ENCODE peak calls at places on chromosomes 11 and 22, in nine cellular contexts. One of them, this sample, is unnamed.

GRCh38 chr11:57983211-57983610 is 40.5 kb upstream of the OR9Q1 start:
- DNase-seq in GM12865: no peak
- DNase-seq in ELR: no peak
- DNase-seq in activated T-cell treated with anti-CD3 and anti-CD28 coated beads, Interleukin-2, amount 50 U/mL, for 24 hours: no peak
- DNase-seq in germinal center: no peak
- DNase-seq in mesothelial cell of epicardium: no peak
- DNase-seq in NCI-H146: no peak
- DNase-seq in CD4-positive, CD25-positive, alpha-beta regulatory T cell: no peak
- DNase-seq in suprapubic skin: no peak
- DNase-seq in this sample: no peak

GRCh38 chr11:14109742-14110141 is 147.2 kb downstream of the SPON1 start:
- DNase-seq in ELR: no peak
- DNase-seq in CD4-positive, CD25-positive, alpha-beta regulatory T cell: no peak
- DNase-seq in mesothelial cell of epicardium: no peak
- DNase-seq in activated T-cell treated with anti-CD3 and anti-CD28 coated beads, Interleukin-2, amount 50 U/mL, for 24 hours: no peak
- DNase-seq in NCI-H146: no peak
- DNase-seq in germinal center: no peak
- DNase-seq in GM12865: no peak
- DNase-seq in suprapubic skin: no peak
- DNase-seq in this sample: no peak

GRCh38 chr22:40258463-40259046 is 80.8 kb downstream of the TNRC6B start:
- DNase-seq in germinal center: no peak
- DNase-seq in GM12865: no peak
- DNase-seq in CD4-positive, CD25-positive, alpha-beta regulatory T cell: no peak
- DNase-seq in suprapubic skin: no peak
- DNase-seq in activated T-cell treated with anti-CD3 and anti-CD28 coated beads, Interleukin-2, amount 50 U/mL, for 24 hours: no peak
- DNase-seq in mesothelial cell of epicardium: no peak
- DNase-seq in NCI-H146: no peak
- DNase-seq in ELR: peak
- DNase-seq in this sample: no peak

GRCh38 chr11:114166897-114167323 is 107.4 kb downstream of the ZBTB16 start:
- DNase-seq in NCI-H146: peak
- DNase-seq in CD4-positive, CD25-positive, alpha-beta regulatory T cell: no peak
- DNase-seq in activated T-cell treated with anti-CD3 and anti-CD28 coated beads, Interleukin-2, amount 50 U/mL, for 24 hours: no peak
- DNase-seq in suprapubic skin: no peak
- DNase-seq in GM12865: no peak
- DNase-seq in mesothelial cell of epicardium: no peak
- DNase-seq in germinal center: no peak
- DNase-seq in ELR: peak
- DNase-seq in this sample: no peak

GRCh38 chr11:73414977-73415492 is 38.8 kb downstream of the RELT start:
- DNase-seq in suprapubic skin: no peak
- DNase-seq in germinal center: no peak
- DNase-seq in GM12865: peak
- DNase-seq in activated T-cell treated with anti-CD3 and anti-CD28 coated beads, Interleukin-2, amount 50 U/mL, for 24 hours: no peak
- DNase-seq in mesothelial cell of epicardium: no peak
- DNase-seq in ELR: no peak
- DNase-seq in CD4-positive, CD25-positive, alpha-beta regulatory T cell: no peak
- DNase-seq in NCI-H146: no peak
- DNase-seq in this sample: no peak

GRCh38 chr11:85180528-85180927 is 446.6 kb downstream of the DLG2 start:
- DNase-seq in mesothelial cell of epicardium: no peak
- DNase-seq in activated T-cell treated with anti-CD3 and anti-CD28 coated beads, Interleukin-2, amount 50 U/mL, for 24 hours: no peak
- DNase-seq in ELR: no peak
- DNase-seq in suprapubic skin: no peak
- DNase-seq in GM12865: no peak
- DNase-seq in NCI-H146: no peak
- DNase-seq in CD4-positive, CD25-positive, alpha-beta regulatory T cell: no peak
- DNase-seq in germinal center: no peak
- DNase-seq in this sample: no peak

GRCh38 chr22:46148885-46149492 is 1.3 kb upstream of the PPARA start:
- DNase-seq in activated T-cell treated with anti-CD3 and anti-CD28 coated beads, Interleukin-2, amount 50 U/mL, for 24 hours: no peak
- DNase-seq in germinal center: peak
- DNase-seq in mesothelial cell of epicardium: no peak
- DNase-seq in GM12865: no peak
- DNase-seq in ELR: no peak
- DNase-seq in CD4-positive, CD25-positive, alpha-beta regulatory T cell: no peak
- DNase-seq in NCI-H146: no peak
- DNase-seq in suprapubic skin: no peak
- DNase-seq in this sample: no peak

GRCh38 chr22:43860126-43860525 is 2.2 kb downstream of the SULT4A1 start:
- DNase-seq in NCI-H146: no peak
- DNase-seq in activated T-cell treated with anti-CD3 and anti-CD28 coated beads, Interleukin-2, amount 50 U/mL, for 24 hours: no peak
- DNase-seq in GM12865: no peak
- DNase-seq in ELR: no peak
- DNase-seq in CD4-positive, CD25-positive, alpha-beta regulatory T cell: no peak
- DNase-seq in mesothelial cell of epicardium: no peak
- DNase-seq in germinal center: no peak
- DNase-seq in suprapubic skin: no peak
- DNase-seq in this sample: no peak

GRCh38 chr22:17919276-17920144 is 104.9 kb downstream of the MICAL3 start:
- DNase-seq in germinal center: no peak
- DNase-seq in suprapubic skin: no peak
- DNase-seq in activated T-cell treated with anti-CD3 and anti-CD28 coated beads, Interleukin-2, amount 50 U/mL, for 24 hours: no peak
- DNase-seq in ELR: no peak
- DNase-seq in mesothelial cell of epicardium: no peak
- DNase-seq in GM12865: no peak
- DNase-seq in CD4-positive, CD25-positive, alpha-beta regulatory T cell: no peak
- DNase-seq in NCI-H146: peak
- DNase-seq in this sample: no peak

GRCh38 chr11:114846040-114846791 is 167.9 kb downstream of the NXPE2 start:
- DNase-seq in NCI-H146: peak
- DNase-seq in suprapubic skin: no peak
- DNase-seq in mesothelial cell of epicardium: no peak
- DNase-seq in GM12865: no peak
- DNase-seq in activated T-cell treated with anti-CD3 and anti-CD28 coated beads, Interleukin-2, amount 50 U/mL, for 24 hours: no peak
- DNase-seq in germinal center: no peak
- DNase-seq in CD4-positive, CD25-positive, alpha-beta regulatory T cell: no peak
- DNase-seq in ELR: no peak
- DNase-seq in this sample: no peak

GRCh38 chr22:45600791-45601730 is 70.6 kb upstream of the ATXN10 start:
- DNase-seq in germinal center: no peak
- DNase-seq in suprapubic skin: no peak
- DNase-seq in CD4-positive, CD25-positive, alpha-beta regulatory T cell: no peak
- DNase-seq in GM12865: no peak
- DNase-seq in mesothelial cell of epicardium: no peak
- DNase-seq in activated T-cell treated with anti-CD3 and anti-CD28 coated beads, Interleukin-2, amount 50 U/mL, for 24 hours: no peak
- DNase-seq in ELR: peak
- DNase-seq in NCI-H146: no peak
- DNase-seq in this sample: no peak

GRCh38 chr11:8333431-8334401 is 70.0 kb upstream of the LMO1 start:
- DNase-seq in GM12865: no peak
- DNase-seq in suprapubic skin: no peak
- DNase-seq in CD4-positive, CD25-positive, alpha-beta regulatory T cell: no peak
- DNase-seq in NCI-H146: no peak
- DNase-seq in ELR: peak
- DNase-seq in activated T-cell treated with anti-CD3 and anti-CD28 coated beads, Interleukin-2, amount 50 U/mL, for 24 hours: no peak
- DNase-seq in mesothelial cell of epicardium: no peak
- DNase-seq in germinal center: no peak
- DNase-seq in this sample: no peak

GRCh38 chr11:122746050-122746478 is 90.5 kb downstream of the UBASH3B start:
- DNase-seq in mesothelial cell of epicardium: no peak
- DNase-seq in suprapubic skin: no peak
- DNase-seq in NCI-H146: no peak
- DNase-seq in CD4-positive, CD25-positive, alpha-beta regulatory T cell: peak
- DNase-seq in activated T-cell treated with anti-CD3 and anti-CD28 coated beads, Interleukin-2, amount 50 U/mL, for 24 hours: peak
- DNase-seq in ELR: no peak
- DNase-seq in GM12865: peak
- DNase-seq in germinal center: peak
- DNase-seq in this sample: no peak

GRCh38 chr11:77589521-77590193 is at the start of gene AQP11:
- DNase-seq in NCI-H146: peak
- DNase-seq in suprapubic skin: peak
- DNase-seq in GM12865: peak
- DNase-seq in CD4-positive, CD25-positive, alpha-beta regulatory T cell: peak
- DNase-seq in mesothelial cell of epicardium: peak
- DNase-seq in ELR: peak
- DNase-seq in germinal center: peak
- DNase-seq in activated T-cell treated with anti-CD3 and anti-CD28 coated beads, Interleukin-2, amount 50 U/mL, for 24 hours: peak
- DNase-seq in this sample: peak

GRCh38 chr11:65471410-65471762 is 27.5 kb upstream of the MALAT1 start:
- DNase-seq in CD4-positive, CD25-positive, alpha-beta regulatory T cell: no peak
- DNase-seq in GM12865: peak
- DNase-seq in suprapubic skin: peak
- DNase-seq in ELR: peak
- DNase-seq in mesothelial cell of epicardium: no peak
- DNase-seq in activated T-cell treated with anti-CD3 and anti-CD28 coated beads, Interleukin-2, amount 50 U/mL, for 24 hours: peak
- DNase-seq in NCI-H146: no peak
- DNase-seq in germinal center: no peak
- DNase-seq in this sample: no peak

GRCh38 chr22:48097723-48098122 is 1335.3 kb downstream of the TBC1D22A start:
- DNase-seq in CD4-positive, CD25-positive, alpha-beta regulatory T cell: no peak
- DNase-seq in mesothelial cell of epicardium: peak
- DNase-seq in ELR: no peak
- DNase-seq in germinal center: no peak
- DNase-seq in GM12865: peak
- DNase-seq in NCI-H146: no peak
- DNase-seq in activated T-cell treated with anti-CD3 and anti-CD28 coated beads, Interleukin-2, amount 50 U/mL, for 24 hours: peak
- DNase-seq in suprapubic skin: peak
- DNase-seq in this sample: no peak

GRCh38 chr11:114705280-114706024 is 27.1 kb downstream of the NXPE2 start:
- DNase-seq in GM12865: no peak
- DNase-seq in germinal center: no peak
- DNase-seq in CD4-positive, CD25-positive, alpha-beta regulatory T cell: no peak
- DNase-seq in NCI-H146: peak
- DNase-seq in suprapubic skin: peak
- DNase-seq in ELR: no peak
- DNase-seq in mesothelial cell of epicardium: no peak
- DNase-seq in activated T-cell treated with anti-CD3 and anti-CD28 coated beads, Interleukin-2, amount 50 U/mL, for 24 hours: no peak
- DNase-seq in this sample: no peak

GRCh38 chr11:114762437-114762836 is 84.1 kb downstream of the NXPE2 start:
- DNase-seq in CD4-positive, CD25-positive, alpha-beta regulatory T cell: no peak
- DNase-seq in NCI-H146: peak
- DNase-seq in activated T-cell treated with anti-CD3 and anti-CD28 coated beads, Interleukin-2, amount 50 U/mL, for 24 hours: no peak
- DNase-seq in mesothelial cell of epicardium: peak
- DNase-seq in GM12865: peak
- DNase-seq in ELR: peak
- DNase-seq in suprapubic skin: no peak
- DNase-seq in germinal center: no peak
- DNase-seq in this sample: no peak

GRCh38 chr11:6333112-6333511 is 12.8 kb upstream of the CAVIN3 start:
- DNase-seq in suprapubic skin: no peak
- DNase-seq in GM12865: no peak
- DNase-seq in germinal center: no peak
- DNase-seq in CD4-positive, CD25-positive, alpha-beta regulatory T cell: no peak
- DNase-seq in mesothelial cell of epicardium: no peak
- DNase-seq in NCI-H146: peak
- DNase-seq in ELR: no peak
- DNase-seq in activated T-cell treated with anti-CD3 and anti-CD28 coated beads, Interleukin-2, amount 50 U/mL, for 24 hours: no peak
- DNase-seq in this sample: no peak

GRCh38 chr11:107576497-107577086 is 11.1 kb upstream of the ALKBH8 start:
- DNase-seq in activated T-cell treated with anti-CD3 and anti-CD28 coated beads, Interleukin-2, amount 50 U/mL, for 24 hours: peak
- DNase-seq in mesothelial cell of epicardium: no peak
- DNase-seq in CD4-positive, CD25-positive, alpha-beta regulatory T cell: peak
- DNase-seq in germinal center: peak
- DNase-seq in GM12865: peak
- DNase-seq in NCI-H146: peak
- DNase-seq in ELR: peak
- DNase-seq in suprapubic skin: no peak
- DNase-seq in this sample: no peak

GRCh38 chr11:7098235-7098832 is 9.5 kb downstream of the RBMXL2 start:
- DNase-seq in GM12865: peak
- DNase-seq in activated T-cell treated with anti-CD3 and anti-CD28 coated beads, Interleukin-2, amount 50 U/mL, for 24 hours: no peak
- DNase-seq in ELR: peak
- DNase-seq in suprapubic skin: no peak
- DNase-seq in CD4-positive, CD25-positive, alpha-beta regulatory T cell: no peak
- DNase-seq in mesothelial cell of epicardium: no peak
- DNase-seq in germinal center: peak
- DNase-seq in NCI-H146: peak
- DNase-seq in this sample: no peak

GRCh38 chr11:71525938-71526495 is 1.1 kb upstream of the KRTAP5-7 start:
- DNase-seq in germinal center: no peak
- DNase-seq in CD4-positive, CD25-positive, alpha-beta regulatory T cell: no peak
- DNase-seq in suprapubic skin: no peak
- DNase-seq in ELR: no peak
- DNase-seq in NCI-H146: no peak
- DNase-seq in GM12865: no peak
- DNase-seq in mesothelial cell of epicardium: no peak
- DNase-seq in activated T-cell treated with anti-CD3 and anti-CD28 coated beads, Interleukin-2, amount 50 U/mL, for 24 hours: no peak
- DNase-seq in this sample: no peak

GRCh38 chr11:32072872-32073661 is 17.8 kb upstream of the RCN1 start:
- DNase-seq in NCI-H146: no peak
- DNase-seq in activated T-cell treated with anti-CD3 and anti-CD28 coated beads, Interleukin-2, amount 50 U/mL, for 24 hours: no peak
- DNase-seq in CD4-positive, CD25-positive, alpha-beta regulatory T cell: no peak
- DNase-seq in germinal center: no peak
- DNase-seq in suprapubic skin: no peak
- DNase-seq in ELR: no peak
- DNase-seq in GM12865: no peak
- DNase-seq in mesothelial cell of epicardium: no peak
- DNase-seq in this sample: peak